ENCODE peak calls at places on chromosomes 4 and X, in nine cellular contexts. K is neural crest cell, F is lower lobe of right lung, Y is omental fat pad, A is endothelial cell, R is AG09319, X is HFFc6, E is GM12864, S is choroid plexus epithelial cell. V is an unnamed sample.

GRCh38 chr4:153522800-153523089 is 56.6 kb downstream of the TMEM131L start:
- DNase-seq in S (no peak), E (no peak), X (no peak), Y (no peak), A (no peak), K (no peak), F (no peak), R (no peak), V (no peak)

GRCh38 chrX:67654301-67654700 is 110.5 kb downstream of the AR start:
- DNase-seq in E (no peak), Y (no peak), X (no peak), A (no peak), K (no peak), S (no peak), R (no peak), F (no peak), V (no peak)

GRCh38 chr4:127210877-127211276 is 421.9 kb upstream of the INTU start:
- DNase-seq in F (no peak), R (no peak), S (no peak), X (no peak), E (no peak), K (no peak), Y (no peak), A (no peak), V (no peak)

GRCh38 chr4:35038079-35038805 is 1206.1 kb downstream of the ARAP2 start:
- DNase-seq in E (no peak), Y (no peak), X (no peak), R (no peak), S (no peak), F (no peak), K (no peak), A (no peak), V (no peak)

GRCh38 chrX:10175317-10175871 is 18.6 kb downstream of the CLCN4 start:
- DNase-seq in S (peak), Y (no peak), R (no peak), X (peak), F (no peak), A (no peak), E (no peak), K (no peak), V (no peak)

GRCh38 chrX:131895807-131896206 is 127.3 kb upstream of the STK26 start:
- DNase-seq in F (no peak), Y (no peak), X (no peak), K (no peak), S (no peak), R (no peak), A (no peak), E (no peak), V (no peak)

GRCh38 chrX:145190801-145191389 is 56.4 kb upstream of the SPANXN1 start:
- DNase-seq in Y (no peak), F (no peak), E (no peak), X (no peak), K (no peak), S (peak), R (no peak), A (no peak), V (no peak)

GRCh38 chrX:14489437-14489836 is 39.9 kb upstream of the GLRA2 start:
- DNase-seq in A (no peak), S (no peak), Y (no peak), X (no peak), K (no peak), R (no peak), E (no peak), F (no peak), V (no peak)

GRCh38 chr4:1290165-1290977 is 680 bp downstream of the MAEA start:
- DNase-seq in K (no peak), S (peak), R (no peak), A (no peak), F (no peak), Y (no peak), X (peak), E (no peak), V (no peak)

GRCh38 chr4:52234539-52235174 is 183.6 kb downstream of the SPATA18 start:
- DNase-seq in S (peak), Y (no peak), A (no peak), X (peak), K (no peak), R (peak), F (no peak), E (no peak), V (no peak)

GRCh38 chr4:60962286-60962685 is 237.8 kb upstream of the ADGRL3 start:
- DNase-seq in R (no peak), K (no peak), S (peak), F (no peak), X (no peak), A (no peak), Y (no peak), E (no peak), V (no peak)
- TF ChIP-seq CTCF in R (no peak), K (no peak), S (peak), F (no peak), X (no peak), A (no peak), Y (no peak), E (no peak), V (no peak)

GRCh38 chr4:129468624-129469023 is 372.7 kb downstream of the C4orf33 start:
- DNase-seq in S (no peak), E (no peak), R (no peak), F (no peak), X (no peak), A (no peak), Y (no peak), K (no peak), V (no peak)
- TF ChIP-seq CTCF in S (no peak), E (no peak), R (no peak), F (no peak), X (no peak), A (no peak), Y (no peak), K (no peak), V (no peak)

GRCh38 chr4:168095776-168096443 is 3.6 kb downstream of the ANXA10 start:
- DNase-seq in F (no peak), Y (no peak), S (peak), A (no peak), R (no peak), E (no peak), K (no peak), X (no peak), V (no peak)
- TF ChIP-seq CTCF in F (no peak), Y (no peak), S (no peak), A (no peak), R (no peak), E (no peak), K (no peak), X (no peak), V (no peak)

GRCh38 chr4:4987656-4988055 is 31.6 kb downstream of the CYTL1 start:
- DNase-seq in R (no peak), S (no peak), X (no peak), K (no peak), F (no peak), Y (no peak), E (no peak), A (no peak), V (no peak)

GRCh38 chr4:4985036-4985435 is 34.2 kb downstream of the CYTL1 start:
- DNase-seq in A (no peak), R (no peak), Y (no peak), E (no peak), K (no peak), F (no peak), S (no peak), X (no peak), V (no peak)

GRCh38 chr4:4986856-4987255 is 32.4 kb downstream of the CYTL1 start:
- DNase-seq in A (no peak), X (no peak), Y (no peak), F (no peak), R (no peak), S (no peak), E (no peak), K (no peak), V (no peak)

GRCh38 chr4:4984186-4984585 is 35.1 kb downstream of the CYTL1 start:
- DNase-seq in R (no peak), Y (no peak), E (no peak), A (no peak), X (no peak), K (no peak), F (no peak), S (no peak), V (no peak)

DNA sequence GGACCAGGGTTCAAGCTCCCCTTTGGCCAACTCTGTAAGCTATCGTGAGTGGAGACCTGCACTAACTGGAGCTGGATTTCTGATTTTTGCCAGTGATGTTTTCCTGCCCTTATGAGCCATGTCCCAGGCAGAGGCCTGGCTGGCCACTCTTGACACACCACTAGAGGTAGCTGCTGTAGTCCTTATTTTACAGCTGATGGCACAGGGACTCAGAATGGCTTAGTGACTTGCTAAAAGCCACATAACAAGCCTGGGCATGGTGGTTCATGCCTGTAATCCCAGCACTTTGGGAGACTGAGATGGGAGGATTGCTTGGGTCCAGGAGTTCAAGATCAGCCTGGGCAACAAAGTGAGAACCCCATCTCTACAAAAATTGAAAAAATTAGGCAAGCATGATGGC is 33.4 kb downstream of the CYTL1 start:
- DNase-seq in F (no peak), E (no peak), S (no peak), A (peak), Y (no peak), K (no peak), R (no peak), X (peak), V (no peak)
- TF ChIP-seq CTCF in F (no peak), E (peak), S (peak), A (no peak), Y (no peak), K (no peak), R (peak), X (peak), V (peak)

DNA sequence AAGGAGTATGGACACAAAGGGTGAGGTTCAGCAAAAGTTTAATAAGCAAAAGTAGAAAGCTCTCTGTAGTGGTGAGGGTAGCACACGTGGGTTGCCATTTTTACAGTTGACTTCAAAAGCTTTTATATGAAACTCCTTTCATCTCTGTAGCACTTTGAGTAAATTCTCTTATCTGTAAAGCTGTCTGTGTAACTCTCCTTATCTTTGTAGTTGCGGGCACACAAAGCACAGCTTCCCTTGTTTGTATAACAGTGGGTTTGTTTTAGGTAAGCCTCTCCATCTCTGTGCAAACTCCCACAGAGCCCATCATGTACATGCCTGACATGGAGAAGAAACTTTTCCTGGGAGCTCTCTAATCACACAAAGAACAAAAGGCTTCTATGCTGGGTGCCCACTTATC is 325.9 kb upstream of the PABPC5 start:
- DNase-seq in X (no peak), S (no peak), A (no peak), F (no peak), E (no peak), R (no peak), Y (no peak), K (no peak), V (no peak)
- TF ChIP-seq CTCF in X (no peak), S (no peak), A (no peak), F (no peak), E (no peak), R (no peak), Y (no peak), K (no peak), V (no peak)

DNA sequence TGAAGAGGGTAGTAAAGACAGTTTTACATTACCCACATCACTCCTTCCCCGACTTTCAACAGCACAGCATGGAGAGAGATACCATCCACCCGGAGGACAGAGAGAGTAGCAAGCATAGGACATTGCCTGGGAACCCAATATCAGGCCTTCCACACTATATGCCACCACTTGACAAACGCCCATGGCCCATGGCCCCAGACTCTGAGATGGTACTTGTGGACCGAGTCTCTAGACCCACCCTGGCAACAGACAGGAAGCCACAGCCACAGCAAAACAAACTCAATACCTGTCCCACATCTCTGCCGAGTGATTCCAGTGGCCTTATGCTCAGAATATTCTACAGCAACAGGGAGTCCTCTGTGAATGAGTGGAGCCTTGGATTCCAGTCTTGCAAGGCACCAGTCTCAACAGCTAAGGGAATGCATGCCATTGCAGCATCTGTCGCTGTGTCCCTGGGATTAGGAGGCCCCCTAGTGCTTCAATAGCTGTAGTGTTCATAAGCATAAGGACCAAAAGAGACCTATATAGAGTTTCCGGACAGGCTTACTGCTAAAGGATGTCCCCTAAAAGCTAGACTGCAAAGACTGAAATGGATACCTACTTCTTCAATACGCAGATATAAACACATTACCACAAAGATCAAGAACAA is 14.7 kb upstream of the CT55 start:
- DNase-seq in X (peak), Y (no peak), E (peak), A (peak), S (peak), R (peak), F (no peak), K (peak), V (no peak)
- TF ChIP-seq CTCF in X (peak), Y (no peak), E (peak), A (peak), S (peak), R (peak), F (no peak), K (peak), V (peak)

GRCh38 chrX:153568612-153569011 is 30.3 kb downstream of the CCNQ start:
- DNase-seq in S (no peak), K (no peak), Y (no peak), R (no peak), E (no peak), F (no peak), A (no peak), X (no peak), V (no peak)
- TF ChIP-seq CTCF in S (peak), K (no peak), Y (no peak), R (no peak), E (peak), F (no peak), A (no peak), X (no peak), V (peak)

GRCh38 chr4:74000301-74000700 is 1.8 kb upstream of the CXCL5 start:
- DNase-seq in R (no peak), F (no peak), E (no peak), A (no peak), X (no peak), S (no peak), K (no peak), Y (no peak), V (no peak)

GRCh38 chr4:73998040-73999011 is at the start of gene CXCL5:
- DNase-seq in E (no peak), S (peak), F (peak), R (no peak), Y (no peak), A (peak), X (peak), K (peak), V (no peak)
- TF ChIP-seq CTCF in E (no peak), S (peak), F (no peak), R (no peak), Y (no peak), A (no peak), X (no peak), K (no peak), V (no peak)

GRCh38 chr4:102826890-102827673 is at the start of gene UBE2D3:
- DNase-seq in R (peak), X (peak), Y (peak), S (peak), F (peak), K (peak), E (peak), A (peak), V (peak)
- TF ChIP-seq CTCF in R (peak), X (peak), Y (no peak), S (peak), F (peak), K (no peak), E (peak), A (no peak), V (peak)

GRCh38 chr4:117893207-117893606 is 141.1 kb upstream of the NDST3 start:
- DNase-seq in R (no peak), F (no peak), A (no peak), E (no peak), Y (no peak), S (no peak), K (no peak), X (no peak), V (no peak)

GRCh38 chr4:117889978-117890377 is 144.3 kb upstream of the NDST3 start:
- DNase-seq in F (no peak), S (no peak), R (no peak), K (no peak), E (no peak), Y (no peak), X (no peak), A (no peak), V (no peak)
- TF ChIP-seq CTCF in F (no peak), S (no peak), R (no peak), K (no peak), E (no peak), Y (no peak), X (no peak), A (no peak), V (no peak)